ENCODE peak calls at places on chromosome 7, in ten cellular contexts. M is PC-3; O is HTR-8/SVneo; K is CD8-positive, alpha-beta T cell; N is NCI-H2171; I is ascending aorta; E is occipital lobe; Y is hepatocyte; Q is fibroblast of lung; R is fibroblast of mammary gland. H is an unnamed sample.

GRCh38 chr7:33145174-33145573 is 15.8 kb downstream of the BBS9 start:
- DNase-seq in Y (no peak), E (no peak), R (no peak), I (no peak), N (no peak), K (no peak), M (no peak), O (no peak), Q (no peak), H (no peak)

GRCh38 chr7:109873296-109873695 is 1217.6 kb upstream of the LRRN3 start:
- DNase-seq in I (no peak), M (no peak), N (no peak), Q (no peak), K (no peak), R (no peak), O (no peak), E (no peak), Y (no peak), H (peak)

GRCh38 chr7:24991333-24991732 is 11.4 kb upstream of the OSBPL3 start:
- DNase-seq in Q (no peak), O (no peak), Y (no peak), I (no peak), K (no peak), M (no peak), N (no peak), E (no peak), R (no peak), H (no peak)

GRCh38 chr7:112173214-112173905 is 32.8 kb downstream of the DOCK4 start:
- DNase-seq in E (no peak), K (no peak), N (peak), Y (no peak), I (no peak), O (no peak), R (no peak), Q (no peak), M (no peak), H (peak)

GRCh38 chr7:76356823-76357222 is 2.0 kb downstream of the YWHAG start:
- DNase-seq in Y (peak), O (no peak), I (no peak), E (no peak), R (peak), N (no peak), Q (no peak), K (no peak), M (peak), H (no peak)

GRCh38 chr7:42244828-42245227 is 7.8 kb upstream of the GLI3 start:
- DNase-seq in R (peak), E (no peak), Q (peak), I (no peak), N (no peak), K (no peak), O (no peak), Y (no peak), M (peak), H (no peak)

GRCh38 chr7:28631995-28632394 is 219.7 kb downstream of the CREB5 start:
- DNase-seq in O (no peak), E (no peak), R (no peak), M (no peak), N (no peak), Q (no peak), K (no peak), I (no peak), Y (no peak), H (no peak)

GRCh38 chr7:75906991-75907667 is 7.8 kb upstream of the POR start:
- DNase-seq in N (no peak), K (no peak), I (no peak), R (no peak), Q (no peak), Y (peak), O (no peak), E (no peak), M (no peak), H (no peak)

GRCh38 chr7:7707756-7708310 is 10.6 kb downstream of the RPA3 start:
- DNase-seq in Y (peak), O (no peak), M (peak), N (no peak), E (no peak), R (no peak), I (no peak), Q (no peak), K (no peak), H (no peak)

GRCh38 chr7:83559887-83560286 is 89.1 kb downstream of the SEMA3E start:
- DNase-seq in K (no peak), Q (no peak), M (no peak), N (no peak), I (no peak), E (no peak), R (no peak), O (no peak), Y (no peak), H (no peak)

GRCh38 chr7:55272328-55272727 is 92.8 kb upstream of the LANCL2 start:
- DNase-seq in M (no peak), N (no peak), Y (no peak), Q (no peak), E (no peak), I (no peak), R (no peak), K (no peak), O (no peak), H (no peak)

GRCh38 chr7:102286237-102287081 is at the start of gene SH2B2:
- DNase-seq in M (peak), I (peak), N (peak), Q (peak), O (peak), R (peak), E (peak), Y (peak), K (peak), H (peak)

GRCh38 chr7:97639036-97639435 is 92.8 kb upstream of the TAC1 start:
- DNase-seq in K (no peak), Q (no peak), R (no peak), Y (peak), N (no peak), O (no peak), I (no peak), M (peak), E (no peak), H (no peak)

GRCh38 chr7:48112431-48113165 is 23.5 kb downstream of the UPP1 start:
- DNase-seq in I (no peak), N (no peak), Q (peak), O (no peak), R (peak), M (peak), Y (no peak), E (no peak), K (no peak), H (no peak)

GRCh38 chr7:99029481-99030144 is 114.3 kb downstream of the SMURF1 start:
- DNase-seq in N (no peak), O (no peak), I (peak), Q (no peak), M (peak), K (no peak), Y (no peak), E (no peak), R (no peak), H (no peak)

GRCh38 chr7:34837316-34837715 is 179.3 kb downstream of the NPSR1 start:
- DNase-seq in R (no peak), K (no peak), Y (no peak), I (no peak), E (no peak), M (peak), O (no peak), Q (no peak), N (no peak), H (no peak)